ENCODE peak calls at places on chromosomes 12 and 14, in five cellular contexts. M, B, S, R and J are unnamed samples. For H3K4me1 and H4K20me1, the result is how much of the 10 kb centered on the place peaks cover.

GRCh38 chr12:128052341-128052740 is 214.6 kb upstream of the TMEM132C start:
- DNase-seq in R (no peak), B (peak), M (no peak), S (no peak), J (no peak)

GRCh38 chr14:55721353-55721752 is 141.3 kb downstream of the KTN1 start:
- DNase-seq in R (no peak), B (peak), S (no peak), M (peak), J (peak)

GRCh38 chr12:26847431-26847830 is 14.4 kb upstream of the ITPR2 start:
- DNase-seq in R (no peak), B (no peak), S (no peak), M (no peak), J (no peak)

GRCh38 chr14:75738192-75738591 is 77.1 kb downstream of the TTLL5 start:
- DNase-seq in S (no peak), B (no peak), R (no peak), M (peak), J (no peak)

GRCh38 chr12:96766232-96766631 is 140.8 kb upstream of the NEDD1 start:
- DNase-seq in B (no peak), M (no peak), R (no peak), S (no peak), J (no peak)

GRCh38 chr12:34390846-34391700 is 368.8 kb downstream of the ALG10 start:
- DNase-seq in B (no peak), R (no peak), S (no peak), M (no peak), J (no peak)

GRCh38 chr12:48235796-48236333 is 32.8 kb upstream of the OR10AD1 start:
- DNase-seq in S (no peak), M (no peak), B (no peak), R (no peak), J (no peak)

GRCh38 chr12:102948941-102949352 is 8.5 kb upstream of the ASCL1 start:
- DNase-seq in B (peak), R (peak), S (peak), M (peak), J (no peak)

GRCh38 chr12:102993537-102993936 is 36.1 kb downstream of the ASCL1 start:
- DNase-seq in R (no peak), B (no peak), M (no peak), S (no peak), J (no peak)

GRCh38 chr12:3452348-3452747 is 38.7 kb upstream of the PRMT8 start:
- DNase-seq in S (no peak), M (no peak), R (no peak), B (no peak), J (no peak)

GRCh38 chr12:93972411-93973208 is 175.8 kb upstream of the PLXNC1 start:
- DNase-seq in S (no peak), R (no peak), B (no peak), M (peak), J (no peak)

GRCh38 chr12:110821917-110822316 is 24.9 kb upstream of the CCDC63 start:
- DNase-seq in S (no peak), B (no peak), R (no peak), M (no peak), J (no peak)

DNA sequence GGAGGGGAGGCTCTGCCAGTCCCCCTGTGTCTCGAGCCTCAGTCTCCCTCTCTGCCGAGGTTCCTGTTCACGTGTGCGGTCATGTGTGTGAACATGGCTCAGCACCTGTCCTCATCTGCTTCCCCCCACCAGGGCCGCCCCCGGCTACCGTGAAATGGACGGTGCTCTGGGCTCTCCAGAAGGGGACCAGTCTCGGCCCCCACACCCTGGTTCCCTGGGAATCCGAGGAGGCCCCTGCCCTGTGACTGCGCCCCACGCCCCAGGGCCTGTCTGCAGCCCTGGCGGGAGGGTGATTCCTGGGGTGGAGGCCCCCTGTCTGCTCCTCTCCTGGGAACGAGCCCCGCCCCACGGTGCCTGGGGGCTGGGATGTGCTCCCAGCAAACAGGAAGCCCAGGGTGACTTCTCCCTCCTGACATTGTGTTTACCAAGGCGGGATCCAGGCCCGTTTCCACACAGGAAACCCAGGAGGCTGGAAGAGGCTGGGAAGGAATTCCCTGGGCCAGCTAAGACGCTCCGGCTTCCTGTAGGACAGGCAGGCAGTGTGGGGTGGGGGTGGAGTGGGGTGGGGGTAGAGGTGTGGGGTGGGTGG is 46.6 kb downstream of the KIF26A start:
- DNase-seq in M (no peak), B (peak), S (no peak), R (peak), J (no peak)
- H3K27ac ChIP-seq in M (no peak), B (no peak), S (no peak), R (no peak), J (no peak)

GRCh38 chr14:22449612-22449930 is 139.5 kb downstream of the DAD1 start:
- DNase-seq in S (no peak), B (no peak), M (no peak), R (no peak), J (no peak)
- H3K4me1 ChIP-seq in S (under half), B (under half), M (under half), R (under half), J (under half)

GRCh38 chr12:116177017-116177416 is 100.5 kb downstream of the MED13L start:
- DNase-seq in M (no peak), R (no peak), S (peak), B (no peak), J (no peak)

GRCh38 chr12:116179384-116179783 is 98.1 kb downstream of the MED13L start:
- DNase-seq in S (no peak), B (no peak), R (no peak), M (no peak), J (no peak)

GRCh38 chr12:116183741-116184141 is 93.8 kb downstream of the MED13L start:
- DNase-seq in B (peak), M (peak), S (no peak), R (no peak), J (no peak)

GRCh38 chr12:116182359-116183063 is 95.0 kb downstream of the MED13L start:
- DNase-seq in B (no peak), S (no peak), R (no peak), M (no peak), J (no peak)

GRCh38 chr12:116180448-116180847 is 97.0 kb downstream of the MED13L start:
- DNase-seq in R (no peak), S (no peak), B (no peak), M (no peak), J (no peak)
- H4K20me1 ChIP-seq in R (half or more), S (under half), B (half or more), M (under half), J (under half)

GRCh38 chr12:106739815-106740552 is 34.5 kb upstream of the RIC8B start:
- DNase-seq in S (peak), M (peak), B (peak), R (peak), J (no peak)

GRCh38 chr12:106741247-106741646 is 33.2 kb upstream of the RIC8B start:
- DNase-seq in R (no peak), B (no peak), M (no peak), S (no peak), J (no peak)

GRCh38 chr12:106740813-106741212 is 33.7 kb upstream of the RIC8B start:
- DNase-seq in B (no peak), S (no peak), M (no peak), R (no peak), J (no peak)

GRCh38 chr12:106736051-106736957 is 38.2 kb upstream of the RIC8B start:
- DNase-seq in S (no peak), B (peak), R (no peak), M (no peak), J (no peak)

GRCh38 chr12:106739318-106739717 is 35.2 kb upstream of the RIC8B start:
- DNase-seq in R (no peak), B (peak), S (no peak), M (no peak), J (no peak)
- H3K27ac ChIP-seq in R (peak), B (no peak), S (no peak), M (no peak), J (no peak)